ENCODE peak calls at places on chromosomes 2 and 18, in eight cellular contexts. N, E, P, S, C, U, V and X are unnamed samples.

GRCh38 chr18:433960-434359 is 66.5 kb downstream of the COLEC12 start:
- DNase-seq in E (no peak), N (no peak), C (peak), V (no peak), U (no peak), S (no peak), P (no peak), X (no peak)

GRCh38 chr2:203758841-203759691 is 52.6 kb downstream of the CD28 start:
- DNase-seq in E (peak), N (no peak), V (no peak), U (peak), S (no peak), C (peak), P (no peak), X (no peak)

GRCh38 chr2:198517961-198518360 is 713.6 kb downstream of the PLCL1 start:
- DNase-seq in C (no peak), N (no peak), S (no peak), V (no peak), E (no peak), U (peak), P (no peak), X (no peak)

GRCh38 chr2:236730393-236730792 is 160.8 kb downstream of the ACKR3 start:
- DNase-seq in E (peak), N (no peak), S (no peak), P (no peak), C (no peak), U (no peak), V (no peak), X (no peak)

GRCh38 chr2:26438526-26438925 is 36.8 kb downstream of the DRC1 start:
- DNase-seq in P (no peak), S (no peak), E (no peak), V (no peak), N (no peak), C (peak), U (peak), X (no peak)

GRCh38 chr18:41395695-41396094 is 559.3 kb upstream of the PIK3C3 start:
- DNase-seq in E (no peak), N (peak), V (no peak), S (no peak), U (no peak), C (no peak), P (no peak), X (no peak)

GRCh38 chr2:181771355-181771754 is 91.0 kb upstream of the NEUROD1 start:
- DNase-seq in C (no peak), S (no peak), N (no peak), P (no peak), U (no peak), V (no peak), E (no peak), X (no peak)

GRCh38 chr2:169583494-169583893 is 657 bp upstream of the PPIG start:
- DNase-seq in C (no peak), V (no peak), E (no peak), P (no peak), N (no peak), U (no peak), S (no peak), X (no peak)

GRCh38 chr2:27281855-27282559 is at the start of gene TRIM54:
- DNase-seq in C (no peak), U (no peak), N (no peak), S (no peak), E (no peak), P (no peak), V (no peak), X (no peak)

GRCh38 chr2:238864207-238865014 is 16.5 kb downstream of the TWIST2 start:
- DNase-seq in V (no peak), P (no peak), E (peak), S (peak), N (peak), C (peak), U (peak), X (peak)

GRCh38 chr2:15943378-15943851 is 3.1 kb downstream of the MYCN start:
- DNase-seq in V (no peak), U (no peak), C (no peak), S (peak), N (no peak), E (peak), P (peak), X (peak)

GRCh38 chr18:43013489-43013888 is 102.0 kb downstream of the RIT2 start:
- DNase-seq in N (no peak), C (peak), P (no peak), E (no peak), U (no peak), V (no peak), S (no peak), X (no peak)

GRCh38 chr2:157246212-157247067 is 11.1 kb upstream of the GALNT5 start:
- DNase-seq in E (peak), S (no peak), C (peak), U (peak), V (no peak), N (no peak), P (no peak), X (peak)

GRCh38 chr2:144084114-144084661 is 435.7 kb downstream of the ZEB2 start:
- DNase-seq in N (no peak), P (no peak), S (no peak), C (peak), E (no peak), V (no peak), U (no peak), X (no peak)

GRCh38 chr2:242031481-242032019 is 162.0 kb downstream of the RTP5 start:
- DNase-seq in V (peak), P (no peak), S (no peak), U (peak), E (no peak), C (peak), N (no peak), X (no peak)

GRCh38 chr2:71853858-71854257 is 293.8 kb downstream of the CYP26B1 start:
- DNase-seq in E (no peak), C (no peak), V (no peak), U (no peak), S (no peak), N (no peak), P (no peak), X (no peak)

GRCh38 chr2:127659408-127660290 is 13.7 kb downstream of the GPR17 start:
- DNase-seq in N (no peak), V (no peak), C (no peak), P (no peak), E (no peak), S (no peak), U (no peak), X (no peak)

GRCh38 chr2:148020036-148020357 is 540 bp downstream of the ORC4 start:
- DNase-seq in U (no peak), N (no peak), V (no peak), C (peak), P (no peak), E (no peak), S (no peak), X (no peak)

GRCh38 chr2:211802611-211803010 is 736.0 kb downstream of the ERBB4 start:
- DNase-seq in N (peak), S (no peak), P (no peak), E (no peak), U (no peak), C (no peak), V (no peak), X (no peak)

GRCh38 chr2:121038831-121039230 is 246.2 kb downstream of the TFCP2L1 start:
- DNase-seq in E (no peak), S (no peak), V (no peak), U (no peak), P (no peak), C (no peak), N (peak), X (no peak)

GRCh38 chr18:47594621-47595086 is 335.8 kb downstream of the SMAD2 start:
- DNase-seq in P (no peak), C (no peak), U (no peak), N (no peak), S (no peak), E (no peak), V (no peak), X (no peak)

GRCh38 chr2:240983996-240984498 is 14.4 kb upstream of the SNED1 start:
- DNase-seq in P (peak), U (no peak), N (no peak), C (no peak), S (no peak), V (no peak), E (no peak), X (no peak)